ENCODE peak calls at places on chromosomes 5 and 9, in five cellular contexts. G, S, I, W and N are unnamed samples.

GRCh38 chr9:37574241-37574721 is 1.9 kb downstream of the FBXO10 start:
- DNase-seq in G (no peak), S (peak), I (no peak), W (peak), N (peak)

GRCh38 chr5:142110046-142110531 is 1.5 kb downstream of the NDFIP1 start:
- DNase-seq in G (peak), S (no peak), I (no peak), W (peak), N (no peak)

GRCh38 chr5:133544346-133544745 is 68.0 kb downstream of the FSTL4 start:
- DNase-seq in G (no peak), S (no peak), I (no peak), W (no peak), N (no peak)

GRCh38 chr5:155728146-155728856 is 598.7 kb upstream of the SGCD start:
- DNase-seq in G (peak), S (peak), I (peak), W (peak), N (peak)

GRCh38 chr9:18632624-18633407 is 158.9 kb downstream of the ADAMTSL1 start:
- DNase-seq in G (no peak), S (no peak), I (peak), W (no peak), N (no peak)

GRCh38 chr9:16207161-16207560 is 654.3 kb downstream of the CCDC171 start:
- DNase-seq in G (no peak), S (peak), I (no peak), W (no peak), N (peak)

GRCh38 chr5:82991678-82992323 is 85.4 kb downstream of the TMEM167A start:
- DNase-seq in G (no peak), S (no peak), I (no peak), W (no peak), N (no peak)

GRCh38 chr9:8205580-8205979 is 406.0 kb upstream of the DMAC1 start:
- DNase-seq in G (no peak), S (no peak), I (no peak), W (no peak), N (no peak)

GRCh38 chr9:136565075-136565721 is 19.4 kb upstream of the NOTCH1 start:
- DNase-seq in G (no peak), S (no peak), I (no peak), W (no peak), N (no peak)

GRCh38 chr9:107170801-107171200 is 112.3 kb upstream of the RAD23B start:
- DNase-seq in G (no peak), S (no peak), I (no peak), W (no peak), N (no peak)

GRCh38 chr5:129103397-129103796 is 8.8 kb downstream of the ISOC1 start:
- DNase-seq in G (no peak), S (no peak), I (no peak), W (no peak), N (no peak)

GRCh38 chr5:154276932-154277331 is 86.4 kb downstream of the GALNT10 start:
- DNase-seq in G (no peak), S (no peak), I (peak), W (no peak), N (no peak)

GRCh38 chr9:5764130-5764868 is 68.6 kb downstream of the ERMP1 start:
- DNase-seq in G (no peak), S (no peak), I (no peak), W (no peak), N (no peak)

GRCh38 chr5:125276121-125276520 is 529.7 kb upstream of the ZNF608 start:
- DNase-seq in G (no peak), S (no peak), I (no peak), W (no peak), N (no peak)

GRCh38 chr9:121551985-121552753 is 52.5 kb upstream of the GGTA1 start:
- DNase-seq in G (no peak), S (no peak), I (no peak), W (no peak), N (no peak)

GRCh38 chr9:127437497-127438264 is 13.5 kb downstream of the ZNF79 start:
- DNase-seq in G (no peak), S (no peak), I (no peak), W (peak), N (peak)

GRCh38 chr9:121326130-121326838 is 43.8 kb downstream of the STOM start:
- DNase-seq in G (no peak), S (peak), I (peak), W (peak), N (peak)

GRCh38 chr9:137168575-137168906 is 1.3 kb downstream of the LRRC26 start:
- DNase-seq in G (no peak), S (peak), I (no peak), W (no peak), N (peak)

DNA sequence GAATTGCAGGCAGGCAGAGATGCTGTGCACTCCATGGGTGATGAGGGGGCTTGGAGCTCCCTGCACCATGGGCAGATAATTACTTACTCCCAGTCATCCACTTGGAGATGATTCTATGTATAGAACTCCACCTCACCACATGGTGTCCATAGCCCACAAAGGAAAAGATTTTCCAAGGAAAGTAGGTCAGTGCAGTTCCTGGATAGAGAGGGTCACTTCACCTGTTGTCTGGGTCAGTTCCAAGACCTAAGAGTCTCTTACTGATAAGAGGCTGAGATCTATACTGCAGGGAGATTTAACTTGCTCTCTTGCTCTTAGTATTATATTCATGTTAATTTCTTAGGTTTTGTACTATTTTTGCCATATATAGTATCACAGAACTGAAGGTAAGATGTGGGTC is 113.9 kb upstream of the BRINP1 start:
- DNase-seq in G (no peak), S (no peak), I (no peak), W (no peak), N (no peak)
- H3K4me3 ChIP-seq in G (no peak), S (no peak), I (no peak), W (no peak), N (no peak)

DNA sequence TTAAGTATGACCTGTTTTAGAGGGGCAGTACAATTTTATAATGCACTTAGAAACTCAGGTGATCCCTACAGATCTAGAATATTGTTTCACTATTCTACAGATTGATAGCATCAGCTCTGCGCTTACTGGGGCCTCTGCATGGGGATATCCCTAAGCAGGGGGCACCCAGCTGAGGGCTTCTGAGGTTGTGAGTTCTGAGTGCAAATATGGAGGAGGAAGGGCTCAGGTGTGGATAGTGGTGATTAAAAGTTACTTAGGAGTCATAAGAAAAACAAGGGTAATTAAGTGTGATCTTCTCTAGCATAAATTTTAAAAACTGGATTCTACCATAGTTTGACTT is 274.4 kb downstream of the EFNA5 start:
- DNase-seq in G (no peak), S (no peak), I (no peak), W (no peak), N (no peak)
- H3K4me2 ChIP-seq in G (no peak), S (peak), I (no peak), W (no peak), N (peak)

GRCh38 chr9:70112981-70113380 is 69.3 kb downstream of the MAMDC2 start:
- DNase-seq in G (no peak), S (no peak), I (no peak), W (peak), N (no peak)

GRCh38 chr9:70111042-70111602 is 67.5 kb downstream of the MAMDC2 start:
- DNase-seq in G (peak), S (peak), I (peak), W (peak), N (peak)

GRCh38 chr9:70113403-70114022 is 69.9 kb downstream of the MAMDC2 start:
- DNase-seq in G (peak), S (peak), I (no peak), W (peak), N (peak)

GRCh38 chr9:70110194-70111041 is 66.8 kb downstream of the MAMDC2 start:
- DNase-seq in G (no peak), S (no peak), I (no peak), W (no peak), N (no peak)

DNA sequence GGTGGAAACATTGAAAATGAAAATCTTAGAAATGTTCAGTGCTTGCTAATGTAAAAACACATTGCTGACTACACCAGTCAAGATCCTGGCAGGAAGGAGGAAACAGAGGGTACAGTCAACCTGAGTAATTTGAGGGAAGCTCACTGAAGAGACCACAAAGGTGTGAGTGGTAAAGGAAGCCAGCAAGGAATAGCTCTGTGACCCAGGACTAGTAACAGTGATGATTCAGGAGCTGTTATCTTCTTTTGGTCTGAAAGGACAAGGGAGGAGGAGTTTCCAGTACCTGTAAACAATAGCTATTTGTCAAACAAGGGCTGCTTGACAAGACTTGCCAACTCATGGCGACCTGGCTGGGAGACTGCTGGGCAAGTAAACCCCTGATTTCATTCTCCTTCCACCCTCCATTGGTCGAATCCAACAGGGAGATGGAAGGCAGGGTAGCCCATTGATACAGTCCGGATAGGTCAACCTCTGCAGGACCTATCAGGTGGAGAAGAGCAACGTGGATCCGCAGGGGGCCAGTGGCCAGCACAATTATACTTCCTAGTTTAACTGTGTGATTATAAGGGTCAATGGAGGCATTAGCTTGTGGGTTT is 68.1 kb downstream of the MAMDC2 start:
- DNase-seq in G (no peak), S (no peak), I (peak), W (peak), N (no peak)
- H3K4me3 ChIP-seq in G (no peak), S (no peak), I (no peak), W (no peak), N (no peak)

GRCh38 chr9:3447143-3447542 is 78.7 kb downstream of the RFX3 start:
- DNase-seq in G (no peak), S (no peak), I (no peak), W (no peak), N (no peak)
- H3K4me2 ChIP-seq in G (no peak), S (no peak), I (no peak), W (no peak), N (no peak)

GRCh38 chr5:16178745-16179372 is 732 bp downstream of the MARCHF11 start:
- DNase-seq in G (no peak), S (peak), I (peak), W (peak), N (peak)

GRCh38 chr5:16179511-16179935 is at the start of gene MARCHF11:
- DNase-seq in G (no peak), S (peak), I (no peak), W (peak), N (peak)

GRCh38 chr5:16180789-16181082 is 1.1 kb upstream of the MARCHF11 start:
- DNase-seq in G (no peak), S (no peak), I (no peak), W (no peak), N (no peak)

DNA sequence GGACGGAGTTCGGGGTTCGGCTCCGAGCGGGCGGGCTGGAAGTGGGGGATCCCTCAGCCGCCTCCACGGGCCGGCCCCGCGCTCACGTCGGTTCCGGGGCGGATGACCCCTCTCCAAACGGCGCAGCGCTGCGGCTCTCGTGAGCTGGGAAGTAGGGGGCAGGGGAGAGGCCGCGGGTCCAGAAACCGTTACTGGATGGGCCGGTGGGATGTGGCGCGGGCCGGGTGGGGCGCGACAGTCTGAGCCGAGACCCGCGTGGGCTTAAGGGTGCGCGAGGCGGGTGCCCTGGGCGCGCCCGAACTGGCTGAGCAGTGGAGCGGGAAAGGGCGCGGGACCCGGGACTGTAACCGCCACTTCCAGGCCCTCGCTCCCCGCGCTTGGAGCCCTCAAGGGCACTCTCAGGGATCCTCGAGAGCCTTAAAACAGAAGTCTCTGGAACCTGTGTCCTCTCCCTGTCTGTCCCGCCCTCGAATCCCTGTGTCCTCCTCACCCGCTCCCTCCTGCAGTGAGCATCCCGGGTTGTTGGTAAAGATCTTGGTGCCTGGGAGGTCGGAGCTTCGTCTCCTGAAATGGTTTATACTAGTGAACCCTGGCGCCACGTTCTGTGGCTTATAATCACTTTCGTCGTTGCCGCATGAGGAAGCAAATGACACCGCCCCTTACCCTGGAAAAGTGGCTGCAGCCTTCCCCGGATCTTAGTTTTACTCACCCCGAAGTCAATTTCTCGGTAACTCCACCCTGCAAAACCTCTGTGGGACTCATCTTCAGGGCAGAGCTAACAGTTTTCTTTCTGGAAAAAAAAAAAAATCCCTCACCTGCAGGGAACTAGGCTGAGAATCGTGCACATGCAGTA is 571 bp upstream of the MARCHF11 start:
- DNase-seq in G (no peak), S (peak), I (no peak), W (peak), N (peak)
- H3K4me3 ChIP-seq in G (no peak), S (peak), I (no peak), W (no peak), N (peak)

DNA sequence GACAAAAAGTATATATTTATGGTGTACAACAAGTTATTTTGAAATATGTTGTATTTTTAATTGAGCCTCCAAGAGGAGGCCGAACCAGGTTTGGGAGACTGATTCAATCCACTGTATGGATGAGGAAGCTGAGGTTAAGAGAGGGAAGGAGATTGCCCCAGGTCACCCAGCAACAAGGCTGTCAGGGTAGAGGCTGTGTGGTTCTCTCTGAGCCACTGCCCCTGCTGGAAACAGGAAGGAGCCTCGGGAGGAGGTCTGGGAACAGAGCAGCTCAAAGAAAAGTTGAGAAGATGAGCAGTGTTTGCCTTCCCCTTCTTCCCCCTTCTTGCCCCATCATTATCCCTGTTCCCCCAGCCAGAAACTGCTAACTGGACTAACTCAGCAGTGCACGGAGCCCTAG is 6.6 kb upstream of the FAT2 start:
- DNase-seq in G (no peak), S (no peak), I (no peak), W (peak), N (peak)
- H3K4me2 ChIP-seq in G (no peak), S (no peak), I (no peak), W (no peak), N (peak)